ENCODE peak calls at places on chromosomes 2 and 18, in four cellular contexts. G is HCT116, U is A549, A is GM12878. F is an unnamed sample.

GRCh38 chr2:3127710-3128109 is 249.9 kb downstream of the EIPR1 start:
- DNase-seq in G (no peak), U (no peak), A (no peak), F (no peak)

GRCh38 chr18:53380063-53380639 is 844.3 kb downstream of the MBD2 start:
- DNase-seq in U (peak; percentile 44), G (peak; percentile 19), A (peak; percentile 3), F (no peak)

GRCh38 chr18:8800041-8800441 is 94.7 kb downstream of the MTCL1 start:
- DNase-seq in U (no peak), G (no peak), A (no peak), F (no peak)

GRCh38 chr18:12239426-12239825 is 14.7 kb upstream of the CIDEA start:
- DNase-seq in G (no peak), A (no peak), U (no peak), F (no peak)

GRCh38 chr18:57832730-57833129 is 29.6 kb upstream of the ATP8B1 start:
- DNase-seq in U (no peak), G (no peak), A (no peak), F (no peak)

GRCh38 chr2:239599299-239599698 is 198.5 kb upstream of the HDAC4 start:
- DNase-seq in A (no peak), U (no peak), G (no peak), F (no peak)

GRCh38 chr2:174681983-174682577 is 82.2 kb downstream of the CHRNA1 start:
- DNase-seq in U (peak; percentile 25), A (no peak), G (no peak), F (no peak)

GRCh38 chr18:22342625-22343024 is 75.1 kb downstream of the CTAGE1 start:
- DNase-seq in U (no peak), G (no peak), A (no peak), F (no peak)

GRCh38 chr2:56130463-56131070 is 53.2 kb upstream of the CCDC85A start:
- DNase-seq in G (peak; percentile 33), A (no peak), U (peak; percentile 48), F (peak; percentile 3)

GRCh38 chr2:61887684-61888303 is 662 bp downstream of the CCT4 start:
- DNase-seq in G (no peak), A (no peak), U (peak; percentile 44), F (no peak)

GRCh38 chr18:11994708-11995444 is 13.6 kb downstream of the IMPA2 start:
- DNase-seq in G (no peak), A (no peak), U (peak; percentile 76), F (peak; percentile 86)

GRCh38 chr2:192437653-192438052 is 242.9 kb upstream of the TMEFF2 start:
- DNase-seq in U (no peak), G (no peak), A (no peak), F (no peak)

GRCh38 chr18:70457223-70457622 is 168.4 kb downstream of the SOCS6 start:
- DNase-seq in A (no peak), U (no peak), G (no peak), F (no peak)
- TF ChIP-seq REST in A (no peak), U (no peak), G (no peak), F (no peak)

GRCh38 chr18:23977709-23978483 is 36.7 kb upstream of the TTC39C start:
- DNase-seq in G (no peak), U (no peak), A (no peak), F (peak; percentile 66)
- H3K27ac ChIP-seq in G (no peak overlapping the region), U (no peak overlapping the region), A (no peak overlapping the region), F (no peak overlapping the region)

GRCh38 chr2:10059016-10059351 is 15.6 kb downstream of the KLF11 start:
- DNase-seq in U (no peak), A (no peak), G (no peak), F (no peak)

GRCh38 chr2:10058251-10059015 is 15.1 kb downstream of the KLF11 start:
- DNase-seq in U (no peak), A (no peak), G (no peak), F (no peak)

GRCh38 chr2:10056439-10056838 is 13.1 kb downstream of the KLF11 start:
- DNase-seq in U (no peak), A (no peak), G (no peak), F (no peak)

GRCh38 chr2:10059552-10060335 is 16.4 kb downstream of the KLF11 start:
- DNase-seq in G (no peak), A (no peak), U (no peak), F (no peak)

GRCh38 chr2:10057231-10058107 is 14.1 kb downstream of the KLF11 start:
- DNase-seq in G (no peak), A (no peak), U (no peak), F (no peak)
- TF ChIP-seq REST in G (no peak), A (no peak), U (no peak), F (no peak)

DNA sequence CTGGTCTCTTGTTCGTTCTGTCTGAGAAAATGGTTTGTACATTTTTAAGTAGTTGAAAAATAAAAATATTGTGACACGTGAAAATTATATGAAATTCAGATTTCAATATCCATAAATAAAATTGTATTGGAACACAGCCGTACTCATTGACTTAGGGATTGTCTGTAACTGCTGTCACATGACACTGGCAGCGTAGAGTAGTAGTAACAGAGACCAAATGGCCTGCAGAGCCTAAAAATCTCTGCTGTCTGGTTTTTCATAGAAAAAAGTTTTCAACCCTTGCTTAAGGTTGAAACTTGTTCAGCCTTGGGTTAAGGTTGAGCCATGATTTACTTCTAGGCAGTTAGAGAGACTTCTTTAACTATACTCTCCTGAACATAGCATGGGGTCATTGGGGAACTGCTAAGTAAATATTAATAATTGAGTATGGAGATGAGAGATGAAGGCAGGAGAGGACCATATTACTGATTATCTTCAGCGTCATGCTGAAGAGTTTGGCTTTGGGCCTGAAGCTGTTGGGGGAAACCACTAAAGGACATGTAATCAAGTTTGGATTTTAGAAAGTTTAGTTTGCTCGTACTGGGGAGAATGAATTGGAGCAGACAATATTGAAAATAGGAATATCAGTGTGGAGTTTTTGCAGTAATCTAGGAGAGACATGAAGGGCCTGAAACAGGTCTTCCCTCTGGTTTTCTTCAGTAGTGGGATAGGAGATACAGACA is 16.2 kb downstream of the EML4 start:
- DNase-seq in A (no peak), U (no peak), G (no peak), F (no peak)
- H3K27ac ChIP-seq in A (no peak overlapping the region), U (no peak overlapping the region), G (no peak overlapping the region), F (no peak overlapping the region)

F was measured in HL-60.